ENCODE peak calls at places on chromosomes 4 and X, in five cellular contexts. U is amniotic stem cell, V is left ventricle myocardium inferior, B is T-helper 22 cell, M is hepatic stellate cell. Y is an unnamed sample.
A peak's percentile ranks its signal among the peaks of the same experiment; 100 is the strongest.

GRCh38 chr4:117134386-117134785 is 49.0 kb upstream of the TRAM1L1 start:
- DNase-seq in B (no peak), V (no peak), M (no peak), U (peak; percentile 47), Y (no peak)

GRCh38 chr4:142840516-142841123 is 5.5 kb downstream of the INPP4B start:
- DNase-seq in B (no peak), U (peak; percentile 39), V (no peak), M (no peak), Y (no peak)

GRCh38 chr4:16693040-16693506 is 205.4 kb downstream of the LDB2 start:
- DNase-seq in M (no peak), B (no peak), V (no peak), U (no peak), Y (no peak)

GRCh38 chr4:123893746-123894095 is 497.1 kb downstream of the SPRY1 start:
- DNase-seq in M (no peak), V (no peak), U (no peak), B (no peak), Y (no peak)

GRCh38 chr4:106247600-106247999 is 68.4 kb downstream of the TBCK start:
- DNase-seq in M (no peak), V (no peak), B (no peak), U (no peak), Y (no peak)

GRCh38 chr4:1239141-1239948 is 9.6 kb downstream of the CTBP1 start:
- DNase-seq in M (no peak), U (no peak), B (no peak), V (peak; percentile 12), Y (peak; percentile 32)

GRCh38 chrX:33109858-33110257 is 101.5 kb downstream of the DMD start:
- DNase-seq in B (no peak), U (no peak), M (no peak), V (no peak), Y (no peak)

GRCh38 chr4:101501421-101501820 is 154.1 kb upstream of the PPP3CA start:
- DNase-seq in B (no peak), M (no peak), U (no peak), V (no peak), Y (no peak)

GRCh38 chrX:53882331-53882730 is 161.9 kb downstream of the PHF8 start:
- DNase-seq in B (no peak), U (peak; percentile 33), M (peak; percentile 17), V (no peak), Y (no peak)

GRCh38 chrX:3771756-3772155 is 58.3 kb upstream of the PRKX start:
- DNase-seq in B (no peak), V (no peak), M (no peak), U (no peak), Y (no peak)

GRCh38 chr4:165537028-165537648 is 158.3 kb downstream of the CPE start:
- DNase-seq in B (no peak), V (no peak), U (peak; percentile 15), M (peak; percentile 16), Y (no peak)

GRCh38 chr4:18075823-18076433 is 54.4 kb upstream of the LCORL start:
- DNase-seq in B (peak; percentile 3), V (peak; percentile 16), M (no peak), U (no peak), Y (peak; percentile 63)

GRCh38 chr4:6250235-6250983 is 19.2 kb upstream of the WFS1 start:
- DNase-seq in V (no peak), B (no peak), U (peak; percentile 48), M (peak; percentile 72), Y (no peak)

GRCh38 chr4:58602701-58603359 is 1492.6 kb upstream of the IGFBP7 start:
- DNase-seq in U (no peak), V (no peak), B (no peak), M (no peak), Y (no peak)

GRCh38 chrX:119655125-119655524 is 37.8 kb downstream of the SEPTIN6 start:
- DNase-seq in M (peak; percentile 77), U (peak; percentile 17), B (peak; percentile 72), V (peak; percentile 21), Y (no peak)

GRCh38 chr4:55617587-55618197 is 18.4 kb downstream of the NMU start:
- DNase-seq in V (no peak), U (no peak), M (no peak), B (no peak), Y (no peak)

GRCh38 chr4:6633091-6633906 is 7.2 kb upstream of the MRFAP1 start:
- DNase-seq in U (no peak), M (no peak), B (no peak), V (no peak), Y (no peak)

GRCh38 chr4:68272860-68273259 is 27.4 kb upstream of the TMPRSS11B start:
- DNase-seq in B (no peak), V (no peak), M (no peak), U (no peak), Y (no peak)

GRCh38 chr4:139746430-139746829 is 80.8 kb downstream of the MGST2 start:
- DNase-seq in M (no peak), V (no peak), B (no peak), U (no peak), Y (no peak)

GRCh38 chr4:125314676-125315570 is at the start of gene FAT4:
- DNase-seq in B (no peak), V (peak; percentile 96), U (peak; percentile 94), M (peak; percentile 97), Y (peak; percentile 98)

GRCh38 chr4:137955615-137956014 is 286.5 kb downstream of the SLC7A11 start:
- DNase-seq in U (no peak), B (no peak), V (no peak), M (no peak), Y (no peak)

Y was measured in Right ventricle myocardium inferior.